ENCODE peak calls at places on chromosomes 12 and 14, in four cellular contexts. One of them, this sample, is unnamed. For H3K4me1 and H3K79me2, the result is how much of the 10 kb centered on the place peaks cover.

GRCh38 chr12:62903151-62903550 is 31.8 kb downstream of the PPM1H start:
- DNase-seq in PC-3: no peak
- DNase-seq in SK-N-SH: no peak
- DNase-seq in OCI-LY7: peak
- DNase-seq in this sample: no peak

GRCh38 chr14:104224516-104225281 is 86.3 kb downstream of the KIF26A start:
- DNase-seq in PC-3: no peak
- DNase-seq in SK-N-SH: peak
- DNase-seq in OCI-LY7: peak
- DNase-seq in this sample: no peak

GRCh38 chr12:54239568-54239967 is 40.4 kb downstream of the CBX5 start:
- DNase-seq in PC-3: no peak
- DNase-seq in SK-N-SH: no peak
- DNase-seq in OCI-LY7: no peak
- DNase-seq in this sample: no peak

GRCh38 chr12:20361416-20361815 is 6.9 kb upstream of the PDE3A start:
- DNase-seq in PC-3: no peak
- DNase-seq in SK-N-SH: no peak
- DNase-seq in OCI-LY7: no peak
- DNase-seq in this sample: no peak

GRCh38 chr12:24584032-24584675 is 364.7 kb downstream of the BCAT1 start:
- DNase-seq in PC-3: no peak
- DNase-seq in SK-N-SH: no peak
- DNase-seq in OCI-LY7: no peak
- DNase-seq in this sample: no peak

GRCh38 chr14:103762011-103762410 is 46.4 kb downstream of the ZFYVE21 start:
- DNase-seq in PC-3: no peak
- DNase-seq in SK-N-SH: no peak
- DNase-seq in OCI-LY7: no peak
- DNase-seq in this sample: no peak

GRCh38 chr12:57221169-57221917 is 4.7 kb downstream of the NXPH4 start:
- DNase-seq in PC-3: no peak
- DNase-seq in SK-N-SH: no peak
- DNase-seq in OCI-LY7: no peak
- DNase-seq in this sample: no peak

GRCh38 chr12:109309441-109310246 is 560 bp upstream of the FOXN4 start:
- DNase-seq in PC-3: no peak
- DNase-seq in SK-N-SH: peak
- DNase-seq in OCI-LY7: peak
- DNase-seq in this sample: no peak

GRCh38 chr14:87888136-87888999 is 104.6 kb downstream of the GALC start:
- DNase-seq in PC-3: peak
- DNase-seq in SK-N-SH: peak
- DNase-seq in OCI-LY7: peak
- DNase-seq in this sample: no peak

GRCh38 chr14:77181603-77182437 is at the start of gene TMEM63C:
- DNase-seq in PC-3: peak
- DNase-seq in SK-N-SH: peak
- DNase-seq in OCI-LY7: peak
- DNase-seq in this sample: peak

GRCh38 chr12:56476972-56477432 is 8.6 kb downstream of the SPRYD4 start:
- DNase-seq in PC-3: peak
- DNase-seq in SK-N-SH: no peak
- DNase-seq in OCI-LY7: no peak
- DNase-seq in this sample: peak

GRCh38 chr12:68617160-68617926 is 6.6 kb downstream of the RAP1B start:
- DNase-seq in PC-3: peak
- DNase-seq in SK-N-SH: no peak
- DNase-seq in OCI-LY7: no peak
- DNase-seq in this sample: no peak

GRCh38 chr12:47147749-47148148 is 68.0 kb upstream of the AMIGO2 start:
- DNase-seq in PC-3: no peak
- DNase-seq in SK-N-SH: no peak
- DNase-seq in OCI-LY7: no peak
- DNase-seq in this sample: no peak

GRCh38 chr12:95718001-95718400 is 72.6 kb downstream of the NTN4 start:
- DNase-seq in PC-3: peak
- DNase-seq in SK-N-SH: no peak
- DNase-seq in OCI-LY7: no peak
- DNase-seq in this sample: peak

GRCh38 chr12:95723693-95724384 is 66.7 kb downstream of the NTN4 start:
- DNase-seq in PC-3: no peak
- DNase-seq in SK-N-SH: peak
- DNase-seq in OCI-LY7: no peak
- DNase-seq in this sample: no peak

GRCh38 chr12:95718772-95719171 is 71.8 kb downstream of the NTN4 start:
- DNase-seq in PC-3: no peak
- DNase-seq in SK-N-SH: no peak
- DNase-seq in OCI-LY7: no peak
- DNase-seq in this sample: no peak

GRCh38 chr12:95724767-95725166 is 65.8 kb downstream of the NTN4 start:
- DNase-seq in PC-3: no peak
- DNase-seq in SK-N-SH: no peak
- DNase-seq in OCI-LY7: no peak
- DNase-seq in this sample: no peak

DNA sequence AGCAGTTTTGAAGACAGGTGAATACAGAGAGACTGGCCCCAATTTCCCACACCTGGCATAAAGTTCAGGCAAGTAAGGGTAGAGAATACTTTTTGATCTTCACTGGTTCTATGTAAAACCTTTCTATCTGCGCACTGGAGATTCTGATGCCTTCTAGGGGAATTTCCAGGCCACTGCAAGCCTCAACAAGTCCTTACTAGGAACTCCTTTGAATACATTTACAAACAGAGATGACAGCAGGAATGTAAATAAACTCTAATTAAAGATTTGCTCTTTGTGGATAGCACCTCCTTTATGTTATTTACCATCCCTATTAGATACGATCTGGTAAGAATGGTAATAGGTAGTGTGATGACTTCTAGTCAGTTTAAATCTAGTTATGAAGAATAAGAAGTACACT is 69.2 kb downstream of the NTN4 start:
- DNase-seq in PC-3: peak
- DNase-seq in SK-N-SH: no peak
- DNase-seq in OCI-LY7: no peak
- DNase-seq in this sample: no peak
- H2AFZ ChIP-seq in PC-3: no peak
- H2AFZ ChIP-seq in SK-N-SH: no peak
- H2AFZ ChIP-seq in OCI-LY7: no peak
- H2AFZ ChIP-seq in this sample: no peak

DNA sequence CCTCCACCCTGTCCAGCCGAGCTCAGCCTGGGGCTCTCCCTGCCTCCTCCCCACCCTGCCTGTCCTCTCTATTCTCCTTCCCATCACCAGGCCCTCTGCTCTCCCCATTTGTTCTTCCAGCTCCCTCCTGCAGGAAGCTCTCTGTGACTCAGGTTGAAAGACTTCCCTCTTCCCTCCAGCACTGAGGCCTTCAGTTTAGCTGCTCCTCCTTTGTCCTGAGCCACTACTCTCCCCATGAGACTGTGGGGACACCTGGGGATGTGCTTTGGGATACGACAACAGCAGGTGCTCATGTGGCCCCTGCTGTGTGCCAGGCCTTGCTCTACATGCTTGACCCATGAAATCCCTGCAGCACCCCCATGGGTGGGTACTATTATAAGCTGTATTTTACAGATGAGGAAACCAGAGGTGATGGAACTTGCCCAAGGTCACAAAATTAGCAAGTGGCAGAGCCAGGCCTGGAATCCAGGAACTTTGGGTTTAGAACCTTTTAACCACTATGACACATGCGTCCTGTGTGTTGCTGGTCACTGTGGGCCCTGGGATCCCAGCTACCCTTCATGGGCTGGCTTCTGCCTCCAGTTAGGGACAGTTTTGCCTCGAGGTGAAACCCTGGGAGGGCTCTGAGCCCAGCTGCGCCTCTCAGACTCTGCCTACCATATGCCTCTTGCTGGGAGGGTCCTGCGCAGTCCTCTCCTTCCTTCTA is 5.5 kb downstream of the KRT80 start:
- DNase-seq in PC-3: peak
- DNase-seq in SK-N-SH: no peak
- DNase-seq in OCI-LY7: no peak
- DNase-seq in this sample: peak
- H3K4me1 ChIP-seq in PC-3: half or more
- H3K4me1 ChIP-seq in SK-N-SH: half or more
- H3K4me1 ChIP-seq in OCI-LY7: under half
- H3K4me1 ChIP-seq in this sample: half or more

GRCh38 chr14:105325716-105326567 is 11.4 kb downstream of the PACS2 start:
- DNase-seq in PC-3: no peak
- DNase-seq in SK-N-SH: peak
- DNase-seq in OCI-LY7: no peak
- DNase-seq in this sample: no peak
- H3K79me2 ChIP-seq in PC-3: half or more
- H3K79me2 ChIP-seq in SK-N-SH: half or more
- H3K79me2 ChIP-seq in OCI-LY7: under half
- H3K79me2 ChIP-seq in this sample: under half

GRCh38 chr14:65229431-65230286 is 127.3 kb upstream of the MAX start:
- DNase-seq in PC-3: no peak
- DNase-seq in SK-N-SH: peak
- DNase-seq in OCI-LY7: peak
- DNase-seq in this sample: peak
- H2AFZ ChIP-seq in PC-3: no peak
- H2AFZ ChIP-seq in SK-N-SH: peak
- H2AFZ ChIP-seq in OCI-LY7: peak
- H2AFZ ChIP-seq in this sample: peak

GRCh38 chr12:110534811-110535210 is 32.7 kb downstream of the RAD9B start:
- DNase-seq in PC-3: no peak
- DNase-seq in SK-N-SH: no peak
- DNase-seq in OCI-LY7: no peak
- DNase-seq in this sample: no peak

GRCh38 chr12:110536834-110537604 is 34.9 kb downstream of the RAD9B start:
- DNase-seq in PC-3: no peak
- DNase-seq in SK-N-SH: no peak
- DNase-seq in OCI-LY7: no peak
- DNase-seq in this sample: no peak

GRCh38 chr12:110537605-110538409 is 35.7 kb downstream of the RAD9B start:
- DNase-seq in PC-3: no peak
- DNase-seq in SK-N-SH: no peak
- DNase-seq in OCI-LY7: no peak
- DNase-seq in this sample: no peak

GRCh38 chr12:110540048-110540447 is 37.9 kb downstream of the RAD9B start:
- DNase-seq in PC-3: peak
- DNase-seq in SK-N-SH: no peak
- DNase-seq in OCI-LY7: no peak
- DNase-seq in this sample: no peak

DNA sequence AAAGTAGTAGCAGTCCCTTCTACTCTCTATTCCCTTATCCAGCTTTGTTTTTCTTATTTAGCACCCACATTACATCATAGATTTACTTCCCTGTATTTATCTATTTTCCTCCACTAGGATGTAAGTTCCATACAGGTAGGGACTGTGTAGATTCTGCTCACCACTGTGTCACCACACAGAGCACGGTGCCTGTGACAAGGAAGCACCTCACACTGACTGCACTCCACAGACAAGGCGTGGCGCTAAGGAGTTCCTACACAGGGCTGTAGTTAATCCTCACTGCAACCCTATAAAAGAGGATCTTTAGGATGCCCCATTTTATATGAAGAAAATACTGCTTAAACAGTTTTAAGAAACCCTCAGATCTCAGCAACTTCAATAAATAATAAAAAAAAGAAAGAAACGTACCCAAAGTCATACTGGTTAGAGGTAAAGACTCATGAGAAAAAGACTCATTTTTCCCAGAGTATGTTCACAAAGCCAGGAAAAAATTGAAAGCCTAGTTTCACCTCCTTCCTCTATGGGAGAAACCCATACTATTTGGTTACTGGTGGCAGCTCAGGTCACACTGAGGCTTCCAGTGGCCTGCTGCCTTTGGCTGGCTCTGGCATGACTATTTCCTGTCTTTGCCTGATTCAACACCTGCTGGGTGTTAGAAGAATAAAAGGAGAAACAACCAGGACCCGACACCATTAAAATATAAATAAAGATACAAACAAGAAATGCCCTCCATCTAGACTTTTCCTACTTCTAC is 36.9 kb downstream of the RAD9B start:
- DNase-seq in PC-3: no peak
- DNase-seq in SK-N-SH: no peak
- DNase-seq in OCI-LY7: no peak
- DNase-seq in this sample: no peak
- H3K4me1 ChIP-seq in PC-3: under half
- H3K4me1 ChIP-seq in SK-N-SH: under half
- H3K4me1 ChIP-seq in OCI-LY7: under half
- H3K4me1 ChIP-seq in this sample: under half

GRCh38 chr14:26525057-26525456 is 72.8 kb downstream of the NOVA1 start:
- DNase-seq in PC-3: no peak
- DNase-seq in SK-N-SH: peak
- DNase-seq in OCI-LY7: no peak
- DNase-seq in this sample: no peak

GRCh38 chr14:26526132-26526531 is 71.7 kb downstream of the NOVA1 start:
- DNase-seq in PC-3: no peak
- DNase-seq in SK-N-SH: no peak
- DNase-seq in OCI-LY7: no peak
- DNase-seq in this sample: no peak

GRCh38 chr14:26527095-26527494 is 70.7 kb downstream of the NOVA1 start:
- DNase-seq in PC-3: no peak
- DNase-seq in SK-N-SH: no peak
- DNase-seq in OCI-LY7: no peak
- DNase-seq in this sample: no peak

GRCh38 chr14:26528415-26529182 is 69.2 kb downstream of the NOVA1 start:
- DNase-seq in PC-3: no peak
- DNase-seq in SK-N-SH: no peak
- DNase-seq in OCI-LY7: no peak
- DNase-seq in this sample: no peak

GRCh38 chr14:26522985-26523384 is 74.8 kb downstream of the NOVA1 start:
- DNase-seq in PC-3: peak
- DNase-seq in SK-N-SH: no peak
- DNase-seq in OCI-LY7: no peak
- DNase-seq in this sample: no peak
- H3K79me2 ChIP-seq in PC-3: under half
- H3K79me2 ChIP-seq in SK-N-SH: under half
- H3K79me2 ChIP-seq in OCI-LY7: under half
- H3K79me2 ChIP-seq in this sample: under half

DNA sequence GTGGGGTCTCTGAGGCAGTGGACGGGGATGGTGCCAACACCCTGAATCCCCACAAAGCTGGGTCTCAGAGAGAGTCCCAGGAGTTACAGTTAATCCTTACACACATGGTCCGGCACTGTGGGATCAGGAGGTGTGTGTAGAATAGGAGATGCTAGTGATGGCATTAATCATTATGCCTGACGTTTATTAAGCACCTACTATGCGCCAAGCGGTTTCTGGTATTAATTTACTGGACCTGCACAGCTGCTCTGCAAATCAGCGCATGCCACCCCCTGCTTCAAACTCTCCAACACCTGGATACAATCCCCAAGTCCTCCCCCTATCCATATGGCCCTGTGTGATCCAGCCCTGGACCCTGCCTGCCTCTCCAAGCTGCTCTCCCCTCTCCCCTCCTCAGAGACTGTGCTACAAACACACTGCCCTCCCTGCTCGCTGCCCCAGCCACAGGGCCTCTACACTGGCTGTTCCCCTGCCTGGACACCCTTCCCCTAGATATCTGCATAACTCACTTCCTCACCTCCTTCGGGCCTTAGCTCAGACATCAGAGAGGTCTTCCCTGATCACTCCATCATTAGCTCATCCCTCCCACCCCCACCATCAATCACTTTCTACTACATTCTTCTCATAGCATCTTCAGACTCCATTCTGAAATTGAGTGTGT is 86.0 kb downstream of the RFLNA start:
- DNase-seq in PC-3: peak
- DNase-seq in SK-N-SH: no peak
- DNase-seq in OCI-LY7: no peak
- DNase-seq in this sample: no peak
- H2AFZ ChIP-seq in PC-3: no peak
- H2AFZ ChIP-seq in SK-N-SH: no peak
- H2AFZ ChIP-seq in OCI-LY7: no peak
- H2AFZ ChIP-seq in this sample: no peak

GRCh38 chr12:122983789-122984515 is 3.5 kb downstream of the ARL6IP4 start:
- DNase-seq in PC-3: no peak
- DNase-seq in SK-N-SH: no peak
- DNase-seq in OCI-LY7: no peak
- DNase-seq in this sample: no peak
- H3K4me1 ChIP-seq in PC-3: under half
- H3K4me1 ChIP-seq in SK-N-SH: under half
- H3K4me1 ChIP-seq in OCI-LY7: under half
- H3K4me1 ChIP-seq in this sample: under half